ENCODE peak calls at places on chromosomes 12 and 14, in seven cellular contexts. B, S, Y, M, D, X and W are unnamed samples.

GRCh38 chr12:14373202-14373601 is 7.7 kb downstream of the ATF7IP start:
- DNase-seq in B (no peak), S (no peak), Y (no peak), M (no peak), D (no peak), X (no peak), W (peak)

GRCh38 chr12:52251367-52252055 is 18.5 kb downstream of the KRT7 start:
- DNase-seq in B (no peak), S (no peak), Y (no peak), M (no peak), D (no peak), X (no peak), W (no peak)

GRCh38 chr14:73958591-73958990 is 8.5 kb downstream of the COQ6 start:
- DNase-seq in B (no peak), S (no peak), Y (no peak), M (no peak), D (no peak), X (no peak), W (no peak)

GRCh38 chr12:123512838-123513665 is 20.5 kb downstream of the RILPL1 start:
- DNase-seq in B (no peak), S (no peak), Y (no peak), M (no peak), D (no peak), X (no peak), W (peak)

GRCh38 chr12:70643927-70644326 is 6.7 kb upstream of the PTPRB start:
- DNase-seq in B (no peak), S (no peak), Y (no peak), M (no peak), D (no peak), X (no peak), W (no peak)

GRCh38 chr12:13539051-13539450 is 342.5 kb downstream of the EMP1 start:
- DNase-seq in B (no peak), S (no peak), Y (no peak), M (no peak), D (no peak), X (no peak), W (no peak)

GRCh38 chr12:104304261-104305004 is 894 bp downstream of the EID3 start:
- DNase-seq in B (no peak), S (no peak), Y (no peak), M (no peak), D (no peak), X (no peak), W (no peak)

GRCh38 chr12:119693006-119693405 is 25.1 kb downstream of the PRKAB1 start:
- DNase-seq in B (no peak), S (no peak), Y (no peak), M (peak), D (no peak), X (no peak), W (peak)

GRCh38 chr12:121181181-121181580 is 28.7 kb upstream of the P2RX4 start:
- DNase-seq in B (no peak), S (no peak), Y (no peak), M (no peak), D (no peak), X (no peak), W (no peak)

GRCh38 chr12:4448943-4449861 is 3.6 kb upstream of the FGF6 start:
- DNase-seq in B (no peak), S (no peak), Y (no peak), M (no peak), D (no peak), X (no peak), W (no peak)

GRCh38 chr12:93664573-93665138 is 12.5 kb upstream of the CRADD start:
- DNase-seq in B (no peak), S (no peak), Y (no peak), M (no peak), D (no peak), X (no peak), W (no peak)

GRCh38 chr12:80565276-80565675 is 121.2 kb downstream of the PTPRQ start:
- DNase-seq in B (no peak), S (no peak), Y (no peak), M (no peak), D (no peak), X (no peak), W (peak)

GRCh38 chr12:118038122-118038521 is 21.6 kb downstream of the RFC5 start:
- DNase-seq in B (no peak), S (no peak), Y (no peak), M (no peak), D (no peak), X (no peak), W (no peak)